ENCODE peak calls at places on chromosomes 16 and 17, in six cellular contexts. U, H, N, X, S and R are unnamed samples.

GRCh38 chr16:9139965-9140364 is 48.5 kb downstream of the HAPSTR1 start:
- DNase-seq in U (no peak), H (no peak), N (peak; percentile 18), X (no peak), S (no peak), R (peak; percentile 86)

GRCh38 chr16:68490829-68491575 is 42.7 kb upstream of the SMPD3 start:
- DNase-seq in U (no peak), H (no peak), N (no peak), X (no peak), S (no peak), R (no peak)

GRCh38 chr16:55398683-55399230 is 74.8 kb downstream of the IRX6 start:
- DNase-seq in U (no peak), H (no peak), N (no peak), X (no peak), S (no peak), R (no peak)

GRCh38 chr16:27326738-27327585 is 13.2 kb downstream of the IL4R start:
- DNase-seq in U (no peak), H (peak; percentile 4), N (no peak), X (peak; percentile 94), S (no peak), R (peak; percentile 96)

GRCh38 chr16:85460252-85460982 is 152.7 kb upstream of the GSE1 start:
- DNase-seq in U (no peak), H (peak; percentile 37), N (no peak), X (no peak), S (no peak), R (no peak)

GRCh38 chr16:53080345-53081031 is 25.7 kb downstream of the CHD9 start:
- DNase-seq in U (no peak), H (peak; percentile 28), N (no peak), X (no peak), S (no peak), R (no peak)

GRCh38 chr17:39178516-39178915 is 12.6 kb upstream of the ARL5C start:
- DNase-seq in U (no peak), H (no peak), N (no peak), X (no peak), S (no peak), R (no peak)

GRCh38 chr17:3964203-3965122 is at the start of gene ATP2A3:
- DNase-seq in U (no peak), H (no peak), N (no peak), X (no peak), S (peak; percentile 60), R (no peak)

GRCh38 chr17:59859444-59860025 is 33.2 kb downstream of the TUBD1 start:
- DNase-seq in U (no peak), H (no peak), N (peak; percentile 64), X (no peak), S (no peak), R (no peak)

GRCh38 chr17:75751676-75752404 is 13.2 kb downstream of the GALK1 start:
- DNase-seq in U (no peak), H (no peak), N (no peak), X (no peak), S (no peak), R (no peak)

GRCh38 chr16:62276632-62277031 is 240.4 kb upstream of the CDH8 start:
- DNase-seq in U (no peak), H (no peak), N (no peak), X (no peak), S (no peak), R (no peak)

GRCh38 chr17:21502301-21502700 is 126.1 kb downstream of the KCNJ12 start:
- DNase-seq in U (no peak), H (no peak), N (no peak), X (no peak), S (no peak), R (no peak)

GRCh38 chr16:66335704-66336329 is 30.7 kb upstream of the CDH5 start:
- DNase-seq in U (peak; percentile 94), H (no peak), N (no peak), X (peak; percentile 72), S (no peak), R (no peak)